ENCODE peak calls at places on chromosomes 4 and X, in nine cellular contexts. S is H9; M is neural progenitor cell; I is AG04450; D is transverse colon; T is naive thymus-derived CD4-positive, alpha-beta T cell; K is spleen; G is left lung; U is SK-N-SH. E is an unnamed sample.

GRCh38 chrX:38375888-38376287 is 23.5 kb downstream of the OTC start:
- DNase-seq in S (no peak), M (peak), I (no peak), D (no peak), T (no peak), K (no peak), G (no peak), U (peak), E (no peak)

GRCh38 chr4:145845118-145845517 is 93.5 kb downstream of the ZNF827 start:
- DNase-seq in S (peak), M (no peak), I (no peak), D (no peak), T (no peak), K (no peak), G (no peak), U (no peak), E (no peak)

GRCh38 chr4:158094413-158095110 is 78.3 kb downstream of the GASK1B start:
- DNase-seq in S (no peak), M (no peak), I (peak), D (no peak), T (no peak), K (no peak), G (no peak), U (no peak), E (peak)

GRCh38 chrX:39582091-39582490 is 515.7 kb downstream of the BCOR start:
- DNase-seq in S (no peak), M (no peak), I (no peak), D (no peak), T (no peak), K (no peak), G (no peak), U (no peak), E (no peak)

GRCh38 chrX:2516612-2517011 is 15.8 kb upstream of the DHRSX start:
- DNase-seq in S (no peak), M (no peak), I (no peak), D (no peak), T (no peak), K (peak), G (no peak), U (no peak), E (no peak)

GRCh38 chrX:13489451-13489850 is 80.0 kb upstream of the EGFL6 start:
- DNase-seq in S (no peak), M (no peak), I (no peak), D (peak), T (no peak), K (no peak), G (peak), U (no peak), E (peak)

GRCh38 chrX:41005445-41005992 is 79.7 kb upstream of the USP9X start:
- DNase-seq in S (peak), M (no peak), I (no peak), D (no peak), T (no peak), K (no peak), G (no peak), U (no peak), E (no peak)

GRCh38 chr4:164977243-164978164 is at the start of gene TRIM61:
- DNase-seq in S (peak), M (no peak), I (no peak), D (peak), T (peak), K (no peak), G (peak), U (peak), E (no peak)

GRCh38 chrX:79524642-79525041 is 157.5 kb upstream of the ITM2A start:
- DNase-seq in S (no peak), M (peak), I (no peak), D (no peak), T (no peak), K (no peak), G (no peak), U (no peak), E (no peak)

GRCh38 chrX:150236304-150236703 is 126.8 kb upstream of the MAMLD1 start:
- DNase-seq in S (no peak), M (no peak), I (no peak), D (no peak), T (no peak), K (no peak), G (no peak), U (no peak), E (no peak)

GRCh38 chrX:8987672-8988250 is 46.2 kb downstream of the FAM9B start:
- DNase-seq in S (no peak), M (no peak), I (no peak), D (no peak), T (peak), K (peak), G (no peak), U (no peak), E (no peak)

GRCh38 chrX:8984231-8984630 is 49.7 kb downstream of the FAM9B start:
- DNase-seq in S (no peak), M (no peak), I (no peak), D (no peak), T (no peak), K (no peak), G (no peak), U (no peak), E (no peak)

DNA sequence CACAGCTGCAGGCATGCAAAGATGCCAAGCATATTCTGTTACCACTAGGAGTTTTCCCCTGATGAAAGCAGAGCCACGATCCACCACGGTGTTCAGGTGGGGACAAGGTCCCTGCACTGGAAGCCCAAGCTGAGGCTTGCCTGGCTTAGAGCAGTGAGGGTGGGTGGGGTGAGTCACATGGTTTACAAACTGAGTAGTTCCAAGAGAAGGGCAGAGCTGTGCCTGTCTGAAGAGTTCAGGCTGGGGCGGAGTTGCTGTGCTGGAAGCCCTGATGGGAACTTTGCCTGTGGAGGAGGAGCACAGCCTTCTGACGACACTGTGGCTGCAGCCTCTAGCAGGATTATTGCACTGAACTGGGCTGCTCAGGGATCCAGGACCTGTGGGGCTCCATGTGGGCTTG is 45.5 kb downstream of the FAM9B start:
- DNase-seq in S (no peak), M (peak), I (peak), D (no peak), T (no peak), K (peak), G (peak), U (no peak), E (peak)
- H3K27ac ChIP-seq in S (no peak), M (no peak), I (no peak), D (no peak), T (peak), K (no peak), G (no peak), U (no peak), E (no peak)

GRCh38 chr4:78561677-78562076 is 10.1 kb downstream of the ANXA3 start:
- DNase-seq in S (no peak), M (no peak), I (no peak), D (no peak), T (no peak), K (no peak), G (no peak), U (no peak), E (no peak)
- H3K27ac ChIP-seq in S (no peak), M (no peak), I (no peak), D (no peak), T (no peak), K (no peak), G (peak), U (peak), E (peak)

DNA sequence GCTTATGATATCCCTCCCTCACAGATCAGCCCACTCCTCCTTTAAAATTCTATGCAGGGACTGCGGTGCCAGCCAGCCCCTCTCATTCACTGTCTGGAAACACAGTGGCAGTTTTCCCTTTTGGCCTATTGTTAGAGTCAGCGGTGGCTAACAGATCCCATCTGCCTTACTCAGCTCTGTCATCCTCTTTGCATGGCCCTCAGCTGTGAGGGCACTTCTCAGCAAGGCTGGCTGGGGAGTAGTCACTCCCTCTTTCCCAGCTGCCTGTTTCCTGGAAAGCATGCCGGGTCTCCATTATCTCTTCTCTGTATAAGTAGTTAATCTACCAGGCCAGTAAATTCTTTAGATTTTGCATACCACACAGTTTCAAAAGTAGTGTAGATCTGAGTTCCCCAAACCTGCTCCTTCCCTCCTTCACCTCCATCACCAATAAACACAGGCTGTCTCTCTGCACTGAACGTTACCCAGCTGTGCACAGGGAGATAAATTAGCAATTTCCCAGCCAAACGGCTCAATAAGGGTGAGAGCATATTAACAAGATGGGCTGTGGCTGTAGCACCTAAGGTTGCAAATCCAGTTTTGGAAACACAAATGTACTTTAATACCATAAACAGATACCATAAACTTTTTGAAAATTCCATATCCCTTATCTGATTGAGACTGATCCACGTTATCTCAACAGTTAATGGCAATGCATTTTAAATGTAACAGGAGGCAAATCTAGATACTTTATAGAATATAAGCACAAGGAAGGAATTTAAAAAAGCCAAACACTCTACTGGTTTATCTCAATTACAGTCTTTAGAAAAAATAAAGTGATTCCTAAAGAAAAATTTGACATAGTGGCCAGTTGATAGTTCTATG is 229.3 kb downstream of the ANKRD50 start:
- DNase-seq in S (peak), M (peak), I (no peak), D (no peak), T (no peak), K (no peak), G (no peak), U (peak), E (no peak)
- H3K27ac ChIP-seq in S (no peak), M (peak), I (no peak), D (no peak), T (no peak), K (no peak), G (no peak), U (peak), E (no peak)

GRCh38 chr4:138224614-138225013 is 17.5 kb downstream of the SLC7A11 start:
- DNase-seq in S (no peak), M (no peak), I (no peak), D (no peak), T (no peak), K (no peak), G (no peak), U (no peak), E (no peak)
- H3K27ac ChIP-seq in S (no peak), M (peak), I (no peak), D (no peak), T (no peak), K (no peak), G (no peak), U (no peak), E (no peak)

DNA sequence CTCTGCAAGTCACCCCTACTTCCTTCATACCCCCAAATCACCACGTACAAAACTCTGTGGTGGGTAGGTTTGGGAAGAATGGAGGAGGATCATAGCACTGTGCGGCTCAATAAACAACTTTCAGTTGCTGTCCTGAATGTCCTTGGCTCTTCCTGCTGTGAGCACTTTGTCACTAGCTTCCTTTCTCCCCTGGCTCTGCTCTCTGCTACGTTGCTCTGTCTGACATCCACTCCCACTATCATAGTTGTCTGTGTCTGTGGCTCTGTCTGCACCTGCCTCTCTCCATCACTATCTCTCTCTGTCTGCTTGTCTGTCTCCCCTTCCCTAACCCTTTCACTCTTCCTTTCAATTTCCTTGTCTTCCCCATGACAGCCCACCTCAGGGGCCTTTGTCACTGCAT is 21.2 kb upstream of the SMPX start:
- DNase-seq in S (no peak), M (no peak), I (no peak), D (no peak), T (no peak), K (no peak), G (no peak), U (no peak), E (no peak)
- H3K27ac ChIP-seq in S (no peak), M (no peak), I (no peak), D (no peak), T (no peak), K (no peak), G (no peak), U (no peak), E (no peak)

E was measured in epithelial cell of prostate.